ENCODE peak calls at places on chromosomes 2 and 18, in eight cellular contexts. One of them, this sample, is unnamed. For H3K4me1 and H3K36me3, the result is how much of the 10 kb centered on the place peaks cover.

GRCh38 chr2:66237470-66238354 is 197.2 kb upstream of the MEIS1 start:
- DNase-seq in colonic mucosa: no peak
- DNase-seq in naive thymus-derived CD4-positive, alpha-beta T cell: no peak
- DNase-seq in adrenal gland: no peak
- DNase-seq in keratinocyte: no peak
- DNase-seq in Peyer's patch: no peak
- DNase-seq in ovary: no peak
- DNase-seq in GM23338: no peak
- DNase-seq in this sample: no peak

GRCh38 chr18:23784811-23785245 is 95.6 kb downstream of the LAMA3 start:
- DNase-seq in colonic mucosa: peak
- DNase-seq in naive thymus-derived CD4-positive, alpha-beta T cell: no peak
- DNase-seq in keratinocyte: peak
- DNase-seq in GM23338: no peak
- DNase-seq in Peyer's patch: no peak
- DNase-seq in ovary: no peak
- DNase-seq in adrenal gland: no peak
- DNase-seq in this sample: no peak

GRCh38 chr18:3321133-3321812 is 59.3 kb downstream of the MYL12B start:
- DNase-seq in colonic mucosa: no peak
- DNase-seq in adrenal gland: peak
- DNase-seq in naive thymus-derived CD4-positive, alpha-beta T cell: no peak
- DNase-seq in ovary: no peak
- DNase-seq in keratinocyte: peak
- DNase-seq in Peyer's patch: no peak
- DNase-seq in GM23338: no peak
- DNase-seq in this sample: no peak

GRCh38 chr18:9287037-9287436 is 47.5 kb upstream of the TWSG1 start:
- DNase-seq in keratinocyte: no peak
- DNase-seq in ovary: no peak
- DNase-seq in colonic mucosa: no peak
- DNase-seq in adrenal gland: no peak
- DNase-seq in GM23338: no peak
- DNase-seq in Peyer's patch: no peak
- DNase-seq in naive thymus-derived CD4-positive, alpha-beta T cell: no peak
- DNase-seq in this sample: no peak

GRCh38 chr2:142615876-142616275 is 261.6 kb upstream of the KYNU start:
- DNase-seq in Peyer's patch: no peak
- DNase-seq in ovary: no peak
- DNase-seq in naive thymus-derived CD4-positive, alpha-beta T cell: no peak
- DNase-seq in GM23338: no peak
- DNase-seq in colonic mucosa: no peak
- DNase-seq in adrenal gland: no peak
- DNase-seq in keratinocyte: no peak
- DNase-seq in this sample: no peak

GRCh38 chr18:30485078-30485477 is 557.5 kb downstream of the DSC3 start:
- DNase-seq in keratinocyte: no peak
- DNase-seq in colonic mucosa: no peak
- DNase-seq in GM23338: no peak
- DNase-seq in adrenal gland: no peak
- DNase-seq in ovary: no peak
- DNase-seq in naive thymus-derived CD4-positive, alpha-beta T cell: no peak
- DNase-seq in Peyer's patch: no peak
- DNase-seq in this sample: no peak

GRCh38 chr18:6873352-6873751 is 143.8 kb downstream of the ARHGAP28 start:
- DNase-seq in ovary: no peak
- DNase-seq in keratinocyte: no peak
- DNase-seq in colonic mucosa: no peak
- DNase-seq in naive thymus-derived CD4-positive, alpha-beta T cell: no peak
- DNase-seq in GM23338: no peak
- DNase-seq in Peyer's patch: no peak
- DNase-seq in adrenal gland: no peak
- DNase-seq in this sample: no peak

GRCh38 chr2:239957681-239958181 is 67.4 kb downstream of the NDUFA10 start:
- DNase-seq in colonic mucosa: no peak
- DNase-seq in ovary: no peak
- DNase-seq in adrenal gland: no peak
- DNase-seq in Peyer's patch: no peak
- DNase-seq in naive thymus-derived CD4-positive, alpha-beta T cell: no peak
- DNase-seq in keratinocyte: no peak
- DNase-seq in GM23338: no peak
- DNase-seq in this sample: no peak

GRCh38 chr2:189297446-189297845 is 117.9 kb upstream of the COL5A2 start:
- DNase-seq in naive thymus-derived CD4-positive, alpha-beta T cell: no peak
- DNase-seq in ovary: no peak
- DNase-seq in GM23338: no peak
- DNase-seq in adrenal gland: no peak
- DNase-seq in keratinocyte: no peak
- DNase-seq in colonic mucosa: no peak
- DNase-seq in Peyer's patch: no peak
- DNase-seq in this sample: no peak

GRCh38 chr2:113854970-113855740 is 34.7 kb upstream of the ACTR3 start:
- DNase-seq in GM23338: no peak
- DNase-seq in naive thymus-derived CD4-positive, alpha-beta T cell: no peak
- DNase-seq in adrenal gland: peak
- DNase-seq in ovary: no peak
- DNase-seq in colonic mucosa: no peak
- DNase-seq in Peyer's patch: no peak
- DNase-seq in keratinocyte: no peak
- DNase-seq in this sample: no peak

GRCh38 chr18:62258606-62259005 is 66.5 kb upstream of the TNFRSF11A start:
- DNase-seq in naive thymus-derived CD4-positive, alpha-beta T cell: no peak
- DNase-seq in keratinocyte: no peak
- DNase-seq in GM23338: no peak
- DNase-seq in colonic mucosa: no peak
- DNase-seq in adrenal gland: no peak
- DNase-seq in ovary: no peak
- DNase-seq in Peyer's patch: no peak
- DNase-seq in this sample: no peak

GRCh38 chr2:1659951-1660565 is 84.3 kb downstream of the PXDN start:
- DNase-seq in GM23338: no peak
- DNase-seq in Peyer's patch: no peak
- DNase-seq in colonic mucosa: no peak
- DNase-seq in ovary: peak
- DNase-seq in naive thymus-derived CD4-positive, alpha-beta T cell: no peak
- DNase-seq in keratinocyte: no peak
- DNase-seq in adrenal gland: no peak
- DNase-seq in this sample: no peak

GRCh38 chr18:35267161-35267651 is 22.8 kb downstream of the ZSCAN30 start:
- DNase-seq in ovary: peak
- DNase-seq in adrenal gland: peak
- DNase-seq in keratinocyte: no peak
- DNase-seq in naive thymus-derived CD4-positive, alpha-beta T cell: peak
- DNase-seq in colonic mucosa: peak
- DNase-seq in Peyer's patch: peak
- DNase-seq in GM23338: peak
- DNase-seq in this sample: peak

GRCh38 chr2:242075163-242075562 is 205.6 kb downstream of the RTP5 start:
- DNase-seq in Peyer's patch: no peak
- DNase-seq in naive thymus-derived CD4-positive, alpha-beta T cell: no peak
- DNase-seq in colonic mucosa: no peak
- DNase-seq in keratinocyte: no peak
- DNase-seq in adrenal gland: no peak
- DNase-seq in GM23338: no peak
- DNase-seq in ovary: no peak
- DNase-seq in this sample: no peak

GRCh38 chr2:159939946-159940345 is 122.5 kb downstream of the PLA2R1 start:
- DNase-seq in GM23338: peak
- DNase-seq in keratinocyte: no peak
- DNase-seq in adrenal gland: no peak
- DNase-seq in Peyer's patch: no peak
- DNase-seq in colonic mucosa: no peak
- DNase-seq in naive thymus-derived CD4-positive, alpha-beta T cell: no peak
- DNase-seq in ovary: no peak
- DNase-seq in this sample: no peak

GRCh38 chr2:111676423-111676822 is 207.6 kb downstream of the ANAPC1 start:
- DNase-seq in naive thymus-derived CD4-positive, alpha-beta T cell: no peak
- DNase-seq in colonic mucosa: no peak
- DNase-seq in adrenal gland: no peak
- DNase-seq in Peyer's patch: no peak
- DNase-seq in GM23338: no peak
- DNase-seq in ovary: no peak
- DNase-seq in keratinocyte: no peak
- DNase-seq in this sample: no peak

GRCh38 chr2:50951416-50951815 is 80.5 kb downstream of the NRXN1 start:
- DNase-seq in ovary: no peak
- DNase-seq in GM23338: no peak
- DNase-seq in Peyer's patch: no peak
- DNase-seq in adrenal gland: no peak
- DNase-seq in keratinocyte: peak
- DNase-seq in naive thymus-derived CD4-positive, alpha-beta T cell: no peak
- DNase-seq in colonic mucosa: no peak
- DNase-seq in this sample: no peak

GRCh38 chr2:237478095-237478494 is 9.0 kb upstream of the MLPH start:
- DNase-seq in ovary: no peak
- DNase-seq in colonic mucosa: no peak
- DNase-seq in adrenal gland: no peak
- DNase-seq in GM23338: no peak
- DNase-seq in naive thymus-derived CD4-positive, alpha-beta T cell: no peak
- DNase-seq in Peyer's patch: no peak
- DNase-seq in keratinocyte: no peak
- DNase-seq in this sample: no peak
- H3K4me1 ChIP-seq in ovary: under half
- H3K4me1 ChIP-seq in colonic mucosa: under half
- H3K4me1 ChIP-seq in adrenal gland: under half
- H3K4me1 ChIP-seq in GM23338: under half
- H3K4me1 ChIP-seq in naive thymus-derived CD4-positive, alpha-beta T cell: under half
- H3K4me1 ChIP-seq in Peyer's patch: under half
- H3K4me1 ChIP-seq in keratinocyte: under half
- H3K4me1 ChIP-seq in this sample: under half

GRCh38 chr2:39008663-39009062 is 112.2 kb downstream of the SOS1 start:
- DNase-seq in naive thymus-derived CD4-positive, alpha-beta T cell: no peak
- DNase-seq in keratinocyte: no peak
- DNase-seq in adrenal gland: no peak
- DNase-seq in GM23338: no peak
- DNase-seq in ovary: no peak
- DNase-seq in Peyer's patch: no peak
- DNase-seq in colonic mucosa: no peak
- DNase-seq in this sample: no peak
- H3K36me3 ChIP-seq in naive thymus-derived CD4-positive, alpha-beta T cell: under half
- H3K36me3 ChIP-seq in keratinocyte: under half
- H3K36me3 ChIP-seq in adrenal gland: under half
- H3K36me3 ChIP-seq in GM23338: under half
- H3K36me3 ChIP-seq in ovary: under half
- H3K36me3 ChIP-seq in Peyer's patch: under half
- H3K36me3 ChIP-seq in colonic mucosa: under half
- H3K36me3 ChIP-seq in this sample: under half

GRCh38 chr18:37864122-37864521 is 298.5 kb upstream of the CELF4 start:
- DNase-seq in GM23338: no peak
- DNase-seq in adrenal gland: no peak
- DNase-seq in keratinocyte: no peak
- DNase-seq in ovary: no peak
- DNase-seq in naive thymus-derived CD4-positive, alpha-beta T cell: no peak
- DNase-seq in colonic mucosa: no peak
- DNase-seq in Peyer's patch: no peak
- DNase-seq in this sample: no peak
- H3K4me1 ChIP-seq in GM23338: under half
- H3K4me1 ChIP-seq in adrenal gland: under half
- H3K4me1 ChIP-seq in keratinocyte: under half
- H3K4me1 ChIP-seq in ovary: under half
- H3K4me1 ChIP-seq in naive thymus-derived CD4-positive, alpha-beta T cell: under half
- H3K4me1 ChIP-seq in colonic mucosa: under half
- H3K4me1 ChIP-seq in Peyer's patch: under half
- H3K4me1 ChIP-seq in this sample: under half

GRCh38 chr2:200448460-200448859 is 61.4 kb downstream of the KCTD18 start:
- DNase-seq in naive thymus-derived CD4-positive, alpha-beta T cell: no peak
- DNase-seq in keratinocyte: no peak
- DNase-seq in colonic mucosa: no peak
- DNase-seq in Peyer's patch: no peak
- DNase-seq in ovary: no peak
- DNase-seq in adrenal gland: no peak
- DNase-seq in GM23338: no peak
- DNase-seq in this sample: no peak
- H3K36me3 ChIP-seq in naive thymus-derived CD4-positive, alpha-beta T cell: under half
- H3K36me3 ChIP-seq in keratinocyte: under half
- H3K36me3 ChIP-seq in colonic mucosa: under half
- H3K36me3 ChIP-seq in Peyer's patch: under half
- H3K36me3 ChIP-seq in ovary: under half
- H3K36me3 ChIP-seq in adrenal gland: under half
- H3K36me3 ChIP-seq in GM23338: under half
- H3K36me3 ChIP-seq in this sample: under half